ENCODE peak calls at places on chromosomes 13 and 19, in eight cellular contexts. K is heart left ventricle, S is PC-9, H is AG09319, F is heart right ventricle, U is AG04450, X is RWPE1, P is glutamatergic neuron. E is an unnamed sample.

GRCh38 chr19:54312436-54313362 is at the start of gene LILRA5:
- DNase-seq in K (peak), S (no peak), H (no peak), F (peak), U (no peak), X (no peak), P (no peak), E (no peak)

GRCh38 chr19:17654993-17655392 is 33.2 kb downstream of the UNC13A start:
- DNase-seq in K (no peak), S (peak), H (no peak), F (no peak), U (no peak), X (peak), P (no peak), E (no peak)

GRCh38 chr19:39641773-39642172 is 13.9 kb upstream of the LGALS16 start:
- DNase-seq in K (no peak), S (no peak), H (no peak), F (no peak), U (no peak), X (no peak), P (no peak), E (no peak)

GRCh38 chr13:57716295-57716694 is 84.8 kb downstream of the PCDH17 start:
- DNase-seq in K (no peak), S (no peak), H (no peak), F (no peak), U (no peak), X (no peak), P (no peak), E (no peak)

GRCh38 chr13:32941368-32941767 is 74.9 kb upstream of the KL start:
- DNase-seq in K (no peak), S (no peak), H (no peak), F (no peak), U (no peak), X (no peak), P (no peak), E (no peak)

GRCh38 chr19:13277104-13277809 is 127.0 kb downstream of the IER2 start:
- DNase-seq in K (peak), S (peak), H (peak), F (peak), U (peak), X (peak), P (peak), E (peak)

GRCh38 chr19:33804021-33804799 is 7.5 kb downstream of the KCTD15 start:
- DNase-seq in K (peak), S (no peak), H (no peak), F (peak), U (no peak), X (peak), P (no peak), E (peak)

GRCh38 chr13:99417821-99418662 is 83.2 kb upstream of the TM9SF2 start:
- DNase-seq in K (no peak), S (no peak), H (no peak), F (no peak), U (no peak), X (no peak), P (no peak), E (no peak)

GRCh38 chr13:92143766-92144165 is 745.3 kb downstream of the GPC5 start:
- DNase-seq in K (no peak), S (no peak), H (no peak), F (no peak), U (no peak), X (no peak), P (no peak), E (peak)

GRCh38 chr19:38101723-38102122 is 122.3 kb downstream of the DPF1 start:
- DNase-seq in K (no peak), S (no peak), H (no peak), F (no peak), U (no peak), X (no peak), P (no peak), E (no peak)

GRCh38 chr13:37669845-37670244 is 71.3 kb upstream of the POSTN start:
- DNase-seq in K (no peak), S (no peak), H (no peak), F (no peak), U (no peak), X (no peak), P (no peak), E (no peak)

GRCh38 chr13:31328549-31329229 is 128.9 kb downstream of the B3GLCT start:
- DNase-seq in K (no peak), S (no peak), H (no peak), F (no peak), U (no peak), X (no peak), P (no peak), E (peak)

GRCh38 chr19:44024900-44025216 is 321 bp upstream of the ZNF222 start:
- DNase-seq in K (no peak), S (no peak), H (no peak), F (no peak), U (no peak), X (no peak), P (no peak), E (no peak)

GRCh38 chr19:6352381-6353165 is 8.8 kb upstream of the CLPP start:
- DNase-seq in K (no peak), S (peak), H (no peak), F (no peak), U (no peak), X (no peak), P (no peak), E (no peak)

GRCh38 chr13:90732049-90732448 is 615.4 kb upstream of the MIR17HG start:
- DNase-seq in K (no peak), S (no peak), H (no peak), F (no peak), U (no peak), X (no peak), P (no peak), E (no peak)

GRCh38 chr13:73090812-73091187 is 32.0 kb downstream of the KLF5 start:
- DNase-seq in K (no peak), S (no peak), H (no peak), F (no peak), U (no peak), X (no peak), P (no peak), E (no peak)

GRCh38 chr13:98447881-98448641 is 128.8 kb downstream of the STK24 start:
- DNase-seq in K (peak), S (no peak), H (no peak), F (peak), U (no peak), X (peak), P (peak), E (peak)

GRCh38 chr13:94217370-94217769 is 262.1 kb downstream of the DCT start:
- DNase-seq in K (no peak), S (no peak), H (no peak), F (no peak), U (no peak), X (no peak), P (no peak), E (no peak)

GRCh38 chr19:3697671-3698385 is 2.4 kb downstream of the PIP5K1C start:
- DNase-seq in K (no peak), S (no peak), H (no peak), F (no peak), U (no peak), X (no peak), P (no peak), E (no peak)

GRCh38 chr13:81377926-81378325 is 1037.0 kb upstream of the SPRY2 start:
- DNase-seq in K (no peak), S (no peak), H (no peak), F (no peak), U (no peak), X (no peak), P (no peak), E (no peak)

GRCh38 chr19:31334101-31334848 is 15.0 kb downstream of the TSHZ3 start:
- DNase-seq in K (no peak), S (no peak), H (no peak), F (no peak), U (no peak), X (no peak), P (no peak), E (no peak)

GRCh38 chr19:39053276-39054090 is 21.1 kb upstream of the FBXO27 start:
- DNase-seq in K (no peak), S (no peak), H (no peak), F (no peak), U (no peak), X (no peak), P (no peak), E (no peak)

GRCh38 chr13:89687066-89687465 is 1660.4 kb upstream of the MIR17HG start:
- DNase-seq in K (no peak), S (no peak), H (no peak), F (no peak), U (no peak), X (no peak), P (no peak), E (no peak)

GRCh38 chr13:109859216-109859835 is 72.9 kb upstream of the IRS2 start:
- DNase-seq in K (no peak), S (peak), H (no peak), F (peak), U (no peak), X (no peak), P (no peak), E (no peak)

GRCh38 chr13:80168089-80168850 is 172.7 kb downstream of the SPRY2 start:
- DNase-seq in K (no peak), S (no peak), H (no peak), F (no peak), U (no peak), X (no peak), P (no peak), E (peak)

GRCh38 chr13:27920677-27921420 is 1.0 kb downstream of the PDX1 start:
- DNase-seq in K (no peak), S (no peak), H (no peak), F (no peak), U (no peak), X (no peak), P (peak), E (peak)

GRCh38 chr19:28500982-28501633 is 711.8 kb downstream of the UQCRFS1 start:
- DNase-seq in K (no peak), S (no peak), H (no peak), F (no peak), U (no peak), X (no peak), P (no peak), E (no peak)

GRCh38 chr19:42475366-42475765 is 32.6 kb upstream of the CXCL17 start:
- DNase-seq in K (no peak), S (no peak), H (no peak), F (no peak), U (no peak), X (no peak), P (no peak), E (no peak)

GRCh38 chr19:478236-478888 is 17.5 kb upstream of the SHC2 start:
- DNase-seq in K (no peak), S (no peak), H (no peak), F (no peak), U (no peak), X (no peak), P (no peak), E (no peak)

GRCh38 chr13:23766939-23767338 is 122.3 kb downstream of the MIPEP start:
- DNase-seq in K (peak), S (no peak), H (no peak), F (no peak), U (no peak), X (no peak), P (no peak), E (no peak)

GRCh38 chr19:45404557-45405434 is at the start of gene PPP1R13L:
- DNase-seq in K (peak), S (peak), H (no peak), F (peak), U (no peak), X (peak), P (no peak), E (peak)

GRCh38 chr19:16208847-16209246 is 11.1 kb downstream of the AP1M1 start:
- DNase-seq in K (no peak), S (no peak), H (no peak), F (no peak), U (no peak), X (no peak), P (no peak), E (no peak)

GRCh38 chr19:33125929-33126388 is 6.0 kb upstream of the WDR88 start:
- DNase-seq in K (peak), S (peak), H (no peak), F (peak), U (peak), X (peak), P (peak), E (peak)

GRCh38 chr19:38640368-38640767 is 7.1 kb upstream of the ACTN4 start:
- DNase-seq in K (no peak), S (no peak), H (no peak), F (peak), U (no peak), X (no peak), P (no peak), E (no peak)

GRCh38 chr19:5719274-5719960 is 529 bp downstream of the LONP1 start:
- DNase-seq in K (peak), S (no peak), H (no peak), F (no peak), U (no peak), X (peak), P (no peak), E (no peak)

GRCh38 chr13:46796515-46797467 is at the start of gene ESD:
- DNase-seq in K (peak), S (peak), H (peak), F (peak), U (peak), X (peak), P (peak), E (peak)

GRCh38 chr19:21699197-21699596 is 68.2 kb downstream of the ZNF100 start:
- DNase-seq in K (no peak), S (no peak), H (no peak), F (no peak), U (no peak), X (no peak), P (no peak), E (no peak)

GRCh38 chr19:21697171-21697570 is 70.2 kb downstream of the ZNF100 start:
- DNase-seq in K (no peak), S (no peak), H (no peak), F (no peak), U (no peak), X (no peak), P (no peak), E (no peak)

GRCh38 chr19:21694171-21694906 is 73.0 kb downstream of the ZNF100 start:
- DNase-seq in K (no peak), S (no peak), H (no peak), F (no peak), U (no peak), X (no peak), P (no peak), E (no peak)

GRCh38 chr19:21697698-21698097 is 69.7 kb downstream of the ZNF100 start:
- DNase-seq in K (no peak), S (no peak), H (no peak), F (no peak), U (no peak), X (no peak), P (no peak), E (peak)

DNA sequence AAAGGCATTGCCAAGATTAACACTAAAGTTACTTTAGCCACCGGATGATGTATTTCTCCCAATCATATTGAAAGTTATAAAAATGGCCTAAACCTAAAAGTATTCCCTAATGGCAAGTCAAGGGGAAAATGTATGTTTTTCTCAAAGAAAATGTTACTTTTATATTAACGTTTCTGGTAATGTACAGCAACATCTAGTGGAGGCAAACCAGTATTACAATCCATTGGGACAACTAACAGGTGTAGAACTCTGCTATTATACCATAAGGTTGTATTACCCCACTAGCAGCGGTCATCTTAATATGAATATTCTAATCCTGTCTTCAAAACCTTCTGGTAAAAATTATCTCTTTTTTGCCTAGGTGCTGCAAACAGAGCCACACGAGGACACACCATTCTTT is 69.2 kb downstream of the ZNF100 start:
- DNase-seq in K (no peak), S (peak), H (no peak), F (no peak), U (no peak), X (no peak), P (no peak), E (peak)
- TF ChIP-seq CTCF in K (peak), S (peak), H (peak), F (peak), U (peak), X (peak), P (peak), E (peak)

DNA sequence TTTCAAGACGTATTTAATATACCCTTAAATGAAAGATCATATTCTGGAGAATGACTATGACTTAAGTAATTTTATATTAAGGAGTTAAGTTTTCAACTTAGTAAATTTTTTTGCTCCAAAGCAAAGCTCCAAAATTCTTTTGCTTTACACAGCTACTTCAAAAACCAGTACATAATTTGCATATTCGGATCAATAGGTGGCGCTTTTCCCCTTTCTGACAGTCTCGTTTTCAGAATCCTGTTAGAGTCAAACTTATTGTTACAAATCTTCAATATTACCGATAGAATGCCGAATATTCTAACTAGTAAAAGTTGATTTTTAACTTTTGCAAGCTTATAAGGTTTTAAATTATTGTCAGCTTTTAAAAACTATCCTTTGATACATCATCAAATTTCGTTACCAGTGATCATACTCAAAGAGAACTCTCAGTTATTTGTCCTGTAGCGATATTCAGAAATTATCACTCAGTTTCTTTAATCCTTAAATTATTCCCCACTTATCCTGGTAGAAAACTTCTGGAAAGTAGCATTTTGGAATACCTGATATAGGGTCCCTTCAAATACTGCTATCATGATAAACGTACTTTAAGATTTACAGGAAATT is 852.7 kb upstream of the KLHL1 start:
- DNase-seq in K (no peak), S (no peak), H (no peak), F (no peak), U (no peak), X (no peak), P (no peak), E (peak)
- TF ChIP-seq CTCF in K (peak), S (peak), H (peak), F (peak), U (peak), X (peak), P (peak), E (peak)

GRCh38 chr13:95222733-95223018 is 78.6 kb downstream of the ABCC4 start:
- DNase-seq in K (no peak), S (no peak), H (no peak), F (no peak), U (no peak), X (no peak), P (no peak), E (no peak)
- TF ChIP-seq CTCF in K (no peak), S (no peak), H (no peak), F (no peak), U (no peak), X (no peak), P (no peak), E (no peak)

GRCh38 chr19:29665826-29666633 is 769 bp downstream of the PLEKHF1 start:
- DNase-seq in K (peak), S (peak), H (no peak), F (peak), U (no peak), X (no peak), P (no peak), E (peak)

GRCh38 chr19:29666634-29667389 is 1.6 kb downstream of the PLEKHF1 start:
- DNase-seq in K (peak), S (no peak), H (no peak), F (peak), U (no peak), X (no peak), P (no peak), E (peak)

GRCh38 chr19:29664753-29665214 is 477 bp upstream of the PLEKHF1 start:
- DNase-seq in K (no peak), S (no peak), H (no peak), F (no peak), U (no peak), X (no peak), P (no peak), E (no peak)

GRCh38 chr19:29663861-29664752 is 1.2 kb upstream of the PLEKHF1 start:
- DNase-seq in K (peak), S (peak), H (no peak), F (no peak), U (no peak), X (no peak), P (no peak), E (no peak)

GRCh38 chr19:29665215-29665825 is at the start of gene PLEKHF1:
- DNase-seq in K (peak), S (peak), H (no peak), F (peak), U (no peak), X (peak), P (peak), E (peak)
- TF ChIP-seq CTCF in K (no peak), S (no peak), H (no peak), F (no peak), U (no peak), X (no peak), P (no peak), E (no peak)

GRCh38 chr19:46470376-46470775 is 987 bp downstream of the PNMA8A start:
- DNase-seq in K (no peak), S (no peak), H (no peak), F (no peak), U (no peak), X (no peak), P (no peak), E (no peak)

GRCh38 chr19:46469541-46470185 is 1.7 kb downstream of the PNMA8A start:
- DNase-seq in K (no peak), S (no peak), H (no peak), F (no peak), U (no peak), X (no peak), P (no peak), E (no peak)

GRCh38 chr19:46471778-46472543 is 598 bp upstream of the PNMA8A start:
- DNase-seq in K (no peak), S (no peak), H (no peak), F (no peak), U (no peak), X (no peak), P (no peak), E (no peak)

GRCh38 chr19:46472592-46472991 is 1.2 kb upstream of the PNMA8A start:
- DNase-seq in K (no peak), S (no peak), H (no peak), F (no peak), U (no peak), X (no peak), P (no peak), E (no peak)

DNA sequence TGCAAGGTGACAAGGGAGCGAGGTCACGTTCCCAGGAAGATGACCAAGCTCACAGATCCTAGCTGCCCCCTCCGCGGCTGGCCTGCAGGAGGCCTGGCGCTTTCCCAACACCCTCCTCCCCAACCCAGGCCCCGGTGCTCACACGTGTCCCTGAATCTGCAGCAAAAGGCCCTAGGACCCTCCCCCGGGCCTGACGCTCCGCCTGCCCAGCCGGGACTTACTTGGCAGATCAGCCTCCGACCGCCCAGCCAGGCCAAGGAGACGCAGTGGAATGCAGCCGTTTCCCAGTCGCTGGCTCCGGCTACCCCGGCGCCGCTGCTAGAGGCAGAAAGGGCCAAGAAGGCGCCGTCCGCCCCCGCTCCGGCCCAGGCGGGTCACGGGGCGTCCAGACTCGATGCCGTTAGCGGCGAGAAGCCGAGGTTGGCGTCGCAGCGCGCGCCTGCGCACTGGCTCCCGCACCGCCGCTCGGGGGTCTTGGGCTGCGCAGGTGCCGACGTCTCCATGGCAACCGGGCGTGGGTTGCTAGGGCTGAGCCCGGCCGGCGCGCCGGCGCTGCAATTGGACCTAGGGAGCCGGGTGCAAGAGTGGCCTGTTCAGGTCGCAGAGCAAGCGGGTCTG is at the start of gene PNMA8A:
- DNase-seq in K (peak), S (no peak), H (no peak), F (peak), U (no peak), X (peak), P (peak), E (peak)
- TF ChIP-seq CTCF in K (no peak), S (no peak), H (no peak), F (peak), U (peak), X (no peak), P (no peak), E (peak)